ENCODE peak calls at places on chromosomes 12 and 14, in five cellular contexts. Y, V, H, O and X are unnamed samples.

GRCh38 chr12:96483116-96483515 is 6.3 kb upstream of the CFAP54 start:
- DNase-seq in Y (no peak), O (peak), V (no peak), H (no peak), X (no peak)

GRCh38 chr12:122987086-122987951 is 6.8 kb downstream of the ARL6IP4 start:
- DNase-seq in V (no peak), H (no peak), O (peak), Y (no peak), X (no peak)

GRCh38 chr12:54723653-54724256 is 75.6 kb upstream of the DCD start:
- DNase-seq in O (peak), H (peak), V (peak), Y (no peak), X (no peak)

GRCh38 chr12:74334770-74335169 is 202.9 kb upstream of the ATXN7L3B start:
- DNase-seq in Y (no peak), V (no peak), H (no peak), O (peak), X (no peak)

GRCh38 chr14:101475468-101476257 is 85.6 kb upstream of the DIO3 start:
- DNase-seq in Y (no peak), V (no peak), H (no peak), O (peak), X (no peak)

GRCh38 chr14:68957688-68958248 is 21.3 kb downstream of the ACTN1 start:
- DNase-seq in O (no peak), H (no peak), Y (no peak), V (no peak), X (no peak)

GRCh38 chr14:105171004-105171673 is 2.6 kb upstream of the JAG2 start:
- DNase-seq in O (no peak), H (no peak), V (no peak), Y (no peak), X (no peak)

GRCh38 chr14:93716410-93717221 is 71.7 kb downstream of the PRIMA1 start:
- DNase-seq in O (no peak), V (no peak), H (no peak), Y (no peak), X (no peak)

GRCh38 chr12:50282581-50283229 is 615 bp downstream of the LIMA1 start:
- DNase-seq in Y (no peak), H (no peak), O (no peak), V (no peak), X (no peak)

GRCh38 chr12:20050166-20050565 is 318.2 kb upstream of the PDE3A start:
- DNase-seq in V (no peak), H (no peak), Y (no peak), O (no peak), X (no peak)

GRCh38 chr14:105440554-105440900 is 20.9 kb downstream of the MTA1 start:
- DNase-seq in Y (no peak), O (no peak), V (no peak), H (no peak), X (no peak)

GRCh38 chr14:91896419-91896818 is 29.1 kb upstream of the TC2N start:
- DNase-seq in H (no peak), O (no peak), Y (no peak), V (no peak), X (no peak)

GRCh38 chr14:55518391-55518790 is 61.6 kb upstream of the KTN1 start:
- DNase-seq in Y (no peak), O (no peak), H (no peak), V (no peak), X (no peak)

GRCh38 chr12:28998662-28999120 is 150.4 kb upstream of the FAR2 start:
- DNase-seq in V (peak), H (no peak), O (peak), Y (no peak), X (no peak)

GRCh38 chr14:24067133-24068082 is 4.0 kb upstream of the CPNE6 start:
- DNase-seq in H (no peak), O (no peak), V (no peak), Y (no peak), X (no peak)

GRCh38 chr14:74382231-74382630 is 34.0 kb downstream of the VRTN start:
- DNase-seq in O (no peak), H (no peak), V (no peak), Y (no peak), X (no peak)